ENCODE peak calls at places on chromosome 15, in four cellular contexts. One of them, this sample, is unnamed.

GRCh38 chr15:89395996-89396395 is 61.4 kb upstream of the POLG start:
- DNase-seq in SK-N-SH: no peak
- DNase-seq in IMR-90: no peak
- DNase-seq in fibroblast of lung: no peak
- DNase-seq in this sample: no peak

GRCh38 chr15:70935631-70936030 is 43.0 kb downstream of the LRRC49 start:
- DNase-seq in SK-N-SH: no peak
- DNase-seq in IMR-90: no peak
- DNase-seq in fibroblast of lung: no peak
- DNase-seq in this sample: no peak

GRCh38 chr15:90550919-90551318 is 21.2 kb downstream of the CRTC3 start:
- DNase-seq in SK-N-SH: no peak
- DNase-seq in IMR-90: no peak
- DNase-seq in fibroblast of lung: peak
- DNase-seq in this sample: no peak

GRCh38 chr15:67468431-67468830 is 52.5 kb upstream of the C15orf61 start:
- DNase-seq in SK-N-SH: no peak
- DNase-seq in IMR-90: no peak
- DNase-seq in fibroblast of lung: no peak
- DNase-seq in this sample: no peak

GRCh38 chr15:34297059-34297458 is 40.5 kb downstream of the SLC12A6 start:
- DNase-seq in SK-N-SH: no peak
- DNase-seq in IMR-90: peak
- DNase-seq in fibroblast of lung: peak
- DNase-seq in this sample: no peak

GRCh38 chr15:80732818-80733217 is 37.7 kb downstream of the ABHD17C start:
- DNase-seq in SK-N-SH: no peak
- DNase-seq in IMR-90: no peak
- DNase-seq in fibroblast of lung: no peak
- DNase-seq in this sample: no peak

GRCh38 chr15:49624046-49624445 is 3.2 kb downstream of the DTWD1 start:
- DNase-seq in SK-N-SH: no peak
- DNase-seq in IMR-90: peak
- DNase-seq in fibroblast of lung: peak
- DNase-seq in this sample: no peak

GRCh38 chr15:66943456-66944095 is 121.8 kb upstream of the SMAD3 start:
- DNase-seq in SK-N-SH: no peak
- DNase-seq in IMR-90: no peak
- DNase-seq in fibroblast of lung: no peak
- DNase-seq in this sample: no peak

GRCh38 chr15:29822685-29823459 is 604 bp upstream of the TJP1 start:
- DNase-seq in SK-N-SH: no peak
- DNase-seq in IMR-90: peak
- DNase-seq in fibroblast of lung: peak
- DNase-seq in this sample: no peak

GRCh38 chr15:84749111-84749991 is 959 bp downstream of the ZNF592 start:
- DNase-seq in SK-N-SH: peak
- DNase-seq in IMR-90: no peak
- DNase-seq in fibroblast of lung: peak
- DNase-seq in this sample: peak

GRCh38 chr15:31032959-31033358 is 41.5 kb upstream of the MTMR10 start:
- DNase-seq in SK-N-SH: no peak
- DNase-seq in IMR-90: peak
- DNase-seq in fibroblast of lung: peak
- DNase-seq in this sample: no peak

GRCh38 chr15:47688573-47689086 is 28.7 kb upstream of the SEMA6D start:
- DNase-seq in SK-N-SH: no peak
- DNase-seq in IMR-90: peak
- DNase-seq in fibroblast of lung: peak
- DNase-seq in this sample: no peak

GRCh38 chr15:90009301-90010063 is 8.4 kb downstream of the ZNF710 start:
- DNase-seq in SK-N-SH: no peak
- DNase-seq in IMR-90: no peak
- DNase-seq in fibroblast of lung: no peak
- DNase-seq in this sample: no peak

GRCh38 chr15:85980946-85981345 is 98.7 kb upstream of the AGBL1 start:
- DNase-seq in SK-N-SH: no peak
- DNase-seq in IMR-90: no peak
- DNase-seq in fibroblast of lung: no peak
- DNase-seq in this sample: no peak

GRCh38 chr15:55289011-55289572 is 521 bp downstream of the RAB27A start:
- DNase-seq in SK-N-SH: no peak
- DNase-seq in IMR-90: peak
- DNase-seq in fibroblast of lung: no peak
- DNase-seq in this sample: peak

GRCh38 chr15:63970723-63971426 is 75.4 kb downstream of the DAPK2 start:
- DNase-seq in SK-N-SH: no peak
- DNase-seq in IMR-90: no peak
- DNase-seq in fibroblast of lung: no peak
- DNase-seq in this sample: no peak

GRCh38 chr15:89197503-89197971 is 23.8 kb downstream of the RLBP1 start:
- DNase-seq in SK-N-SH: no peak
- DNase-seq in IMR-90: no peak
- DNase-seq in fibroblast of lung: no peak
- DNase-seq in this sample: no peak

GRCh38 chr15:54839379-54839778 is 357.4 kb downstream of the RSL24D1 start:
- DNase-seq in SK-N-SH: no peak
- DNase-seq in IMR-90: no peak
- DNase-seq in fibroblast of lung: no peak
- DNase-seq in this sample: no peak

GRCh38 chr15:42994546-42994945 is 74.0 kb upstream of the TTBK2 start:
- DNase-seq in SK-N-SH: no peak
- DNase-seq in IMR-90: peak
- DNase-seq in fibroblast of lung: peak
- DNase-seq in this sample: no peak

GRCh38 chr15:89654847-89655805 is at the start of gene KIF7:
- DNase-seq in SK-N-SH: peak
- DNase-seq in IMR-90: peak
- DNase-seq in fibroblast of lung: peak
- DNase-seq in this sample: peak

GRCh38 chr15:78880242-78880533 is 7.5 kb downstream of the MORF4L1 start:
- DNase-seq in SK-N-SH: no peak
- DNase-seq in IMR-90: peak
- DNase-seq in fibroblast of lung: peak
- DNase-seq in this sample: no peak

GRCh38 chr15:78881681-78882080 is 9.0 kb downstream of the MORF4L1 start:
- DNase-seq in SK-N-SH: no peak
- DNase-seq in IMR-90: no peak
- DNase-seq in fibroblast of lung: no peak
- DNase-seq in this sample: no peak

GRCh38 chr15:78878356-78878755 is 5.7 kb downstream of the MORF4L1 start:
- DNase-seq in SK-N-SH: no peak
- DNase-seq in IMR-90: peak
- DNase-seq in fibroblast of lung: peak
- DNase-seq in this sample: no peak

GRCh38 chr15:78879517-78880241 is 7.0 kb downstream of the MORF4L1 start:
- DNase-seq in SK-N-SH: no peak
- DNase-seq in IMR-90: peak
- DNase-seq in fibroblast of lung: peak
- DNase-seq in this sample: no peak

GRCh38 chr15:78880828-78881227 is 8.1 kb downstream of the MORF4L1 start:
- DNase-seq in SK-N-SH: no peak
- DNase-seq in IMR-90: peak
- DNase-seq in fibroblast of lung: no peak
- DNase-seq in this sample: no peak
- H3K27ac ChIP-seq in SK-N-SH: no peak
- H3K27ac ChIP-seq in IMR-90: peak
- H3K27ac ChIP-seq in fibroblast of lung: no peak
- H3K27ac ChIP-seq in this sample: no peak

GRCh38 chr15:40115670-40116093 is 7.0 kb upstream of the BMF start:
- DNase-seq in SK-N-SH: no peak
- DNase-seq in IMR-90: no peak
- DNase-seq in fibroblast of lung: no peak
- DNase-seq in this sample: peak
- H2AFZ ChIP-seq in SK-N-SH: no peak
- H2AFZ ChIP-seq in IMR-90: peak
- H2AFZ ChIP-seq in fibroblast of lung: no peak
- H2AFZ ChIP-seq in this sample: peak

GRCh38 chr15:69828181-69828828 is 269.4 kb downstream of the TLE3 start:
- DNase-seq in SK-N-SH: no peak
- DNase-seq in IMR-90: no peak
- DNase-seq in fibroblast of lung: no peak
- DNase-seq in this sample: no peak
- H3K4me2 ChIP-seq in SK-N-SH: no peak
- H3K4me2 ChIP-seq in IMR-90: no peak
- H3K4me2 ChIP-seq in fibroblast of lung: no peak
- H3K4me2 ChIP-seq in this sample: no peak

GRCh38 chr15:100958326-100959065 is 39.3 kb downstream of the LRRK1 start:
- DNase-seq in SK-N-SH: no peak
- DNase-seq in IMR-90: peak
- DNase-seq in fibroblast of lung: peak
- DNase-seq in this sample: no peak
- H3K27ac ChIP-seq in SK-N-SH: peak
- H3K27ac ChIP-seq in IMR-90: peak
- H3K27ac ChIP-seq in fibroblast of lung: peak
- H3K27ac ChIP-seq in this sample: no peak

This sample was measured in DND-41.